ENCODE peak calls at places on chromosomes 6 and 20, in ten cellular contexts. One of them, this sample, is unnamed.

GRCh38 chr6:85425997-85426396 is 23.9 kb upstream of the NT5E start:
- DNase-seq in activated naive CD4-positive, alpha-beta T cell: no peak
- DNase-seq in choroid plexus epithelial cell: no peak
- DNase-seq in D341Med: no peak
- DNase-seq in fibroblast of the aortic adventitia: no peak
- DNase-seq in activated T-cell treated with anti-CD3 and anti-CD28 coated beads for 1 hour: no peak
- DNase-seq in GM20000: no peak
- DNase-seq in AML-193: no peak
- DNase-seq in activated CD8-positive, alpha-beta memory T cell treated with anti-CD3 and anti-CD28 coated beads, Interleukin-2, amount 50 U/mL, for 48 hours: no peak
- DNase-seq in activated CD4-positive, alpha-beta T cell treated with anti-CD3 and anti-CD28 coated beads for 24 hours: no peak
- DNase-seq in this sample: no peak

GRCh38 chr6:44269921-44270525 is at the start of gene TMEM151B:
- DNase-seq in GM20000: no peak
- DNase-seq in fibroblast of the aortic adventitia: no peak
- DNase-seq in D341Med: no peak
- DNase-seq in AML-193: no peak
- DNase-seq in activated CD4-positive, alpha-beta T cell treated with anti-CD3 and anti-CD28 coated beads for 24 hours: no peak
- DNase-seq in activated CD8-positive, alpha-beta memory T cell treated with anti-CD3 and anti-CD28 coated beads, Interleukin-2, amount 50 U/mL, for 48 hours: no peak
- DNase-seq in choroid plexus epithelial cell: no peak
- DNase-seq in activated naive CD4-positive, alpha-beta T cell: no peak
- DNase-seq in activated T-cell treated with anti-CD3 and anti-CD28 coated beads for 1 hour: no peak
- DNase-seq in this sample: no peak

GRCh38 chr6:117776441-117776840 is 101.2 kb downstream of the NUS1 start:
- DNase-seq in activated CD8-positive, alpha-beta memory T cell treated with anti-CD3 and anti-CD28 coated beads, Interleukin-2, amount 50 U/mL, for 48 hours: no peak
- DNase-seq in D341Med: no peak
- DNase-seq in activated naive CD4-positive, alpha-beta T cell: no peak
- DNase-seq in AML-193: peak
- DNase-seq in activated CD4-positive, alpha-beta T cell treated with anti-CD3 and anti-CD28 coated beads for 24 hours: no peak
- DNase-seq in choroid plexus epithelial cell: peak
- DNase-seq in fibroblast of the aortic adventitia: peak
- DNase-seq in GM20000: no peak
- DNase-seq in activated T-cell treated with anti-CD3 and anti-CD28 coated beads for 1 hour: no peak
- DNase-seq in this sample: no peak

GRCh38 chr20:47676912-47677311 is 108.4 kb downstream of the SULF2 start:
- DNase-seq in activated T-cell treated with anti-CD3 and anti-CD28 coated beads for 1 hour: no peak
- DNase-seq in activated naive CD4-positive, alpha-beta T cell: no peak
- DNase-seq in choroid plexus epithelial cell: no peak
- DNase-seq in GM20000: no peak
- DNase-seq in D341Med: no peak
- DNase-seq in activated CD8-positive, alpha-beta memory T cell treated with anti-CD3 and anti-CD28 coated beads, Interleukin-2, amount 50 U/mL, for 48 hours: no peak
- DNase-seq in AML-193: no peak
- DNase-seq in activated CD4-positive, alpha-beta T cell treated with anti-CD3 and anti-CD28 coated beads for 24 hours: no peak
- DNase-seq in fibroblast of the aortic adventitia: no peak
- DNase-seq in this sample: no peak

GRCh38 chr20:36572701-36573102 is 695 bp upstream of the TGIF2 start:
- DNase-seq in activated T-cell treated with anti-CD3 and anti-CD28 coated beads for 1 hour: peak
- DNase-seq in GM20000: peak
- DNase-seq in choroid plexus epithelial cell: peak
- DNase-seq in D341Med: no peak
- DNase-seq in AML-193: no peak
- DNase-seq in activated CD8-positive, alpha-beta memory T cell treated with anti-CD3 and anti-CD28 coated beads, Interleukin-2, amount 50 U/mL, for 48 hours: peak
- DNase-seq in fibroblast of the aortic adventitia: no peak
- DNase-seq in activated naive CD4-positive, alpha-beta T cell: peak
- DNase-seq in activated CD4-positive, alpha-beta T cell treated with anti-CD3 and anti-CD28 coated beads for 24 hours: peak
- DNase-seq in this sample: no peak

GRCh38 chr6:98560418-98560817 is 274.0 kb upstream of the POU3F2 start:
- DNase-seq in GM20000: no peak
- DNase-seq in choroid plexus epithelial cell: no peak
- DNase-seq in AML-193: no peak
- DNase-seq in activated CD8-positive, alpha-beta memory T cell treated with anti-CD3 and anti-CD28 coated beads, Interleukin-2, amount 50 U/mL, for 48 hours: no peak
- DNase-seq in activated CD4-positive, alpha-beta T cell treated with anti-CD3 and anti-CD28 coated beads for 24 hours: no peak
- DNase-seq in fibroblast of the aortic adventitia: no peak
- DNase-seq in D341Med: no peak
- DNase-seq in activated T-cell treated with anti-CD3 and anti-CD28 coated beads for 1 hour: no peak
- DNase-seq in activated naive CD4-positive, alpha-beta T cell: no peak
- DNase-seq in this sample: no peak

GRCh38 chr6:21595951-21596378 is 2.4 kb downstream of the SOX4 start:
- DNase-seq in fibroblast of the aortic adventitia: no peak
- DNase-seq in GM20000: no peak
- DNase-seq in activated CD4-positive, alpha-beta T cell treated with anti-CD3 and anti-CD28 coated beads for 24 hours: no peak
- DNase-seq in AML-193: no peak
- DNase-seq in activated CD8-positive, alpha-beta memory T cell treated with anti-CD3 and anti-CD28 coated beads, Interleukin-2, amount 50 U/mL, for 48 hours: peak
- DNase-seq in D341Med: peak
- DNase-seq in activated naive CD4-positive, alpha-beta T cell: no peak
- DNase-seq in activated T-cell treated with anti-CD3 and anti-CD28 coated beads for 1 hour: no peak
- DNase-seq in choroid plexus epithelial cell: no peak
- DNase-seq in this sample: no peak

GRCh38 chr6:29809249-29809648 is 18.4 kb upstream of the HLA-G start:
- DNase-seq in D341Med: no peak
- DNase-seq in activated CD8-positive, alpha-beta memory T cell treated with anti-CD3 and anti-CD28 coated beads, Interleukin-2, amount 50 U/mL, for 48 hours: no peak
- DNase-seq in activated naive CD4-positive, alpha-beta T cell: no peak
- DNase-seq in GM20000: no peak
- DNase-seq in fibroblast of the aortic adventitia: no peak
- DNase-seq in activated T-cell treated with anti-CD3 and anti-CD28 coated beads for 1 hour: no peak
- DNase-seq in AML-193: no peak
- DNase-seq in choroid plexus epithelial cell: no peak
- DNase-seq in activated CD4-positive, alpha-beta T cell treated with anti-CD3 and anti-CD28 coated beads for 24 hours: no peak
- DNase-seq in this sample: no peak

GRCh38 chr6:27814665-27815424 is 97.4 kb downstream of the OR2B2 start:
- DNase-seq in activated T-cell treated with anti-CD3 and anti-CD28 coated beads for 1 hour: no peak
- DNase-seq in fibroblast of the aortic adventitia: peak
- DNase-seq in D341Med: peak
- DNase-seq in activated CD4-positive, alpha-beta T cell treated with anti-CD3 and anti-CD28 coated beads for 24 hours: no peak
- DNase-seq in activated naive CD4-positive, alpha-beta T cell: no peak
- DNase-seq in GM20000: peak
- DNase-seq in activated CD8-positive, alpha-beta memory T cell treated with anti-CD3 and anti-CD28 coated beads, Interleukin-2, amount 50 U/mL, for 48 hours: peak
- DNase-seq in choroid plexus epithelial cell: peak
- DNase-seq in AML-193: peak
- DNase-seq in this sample: peak

GRCh38 chr20:6562111-6562510 is 205.4 kb upstream of the BMP2 start:
- DNase-seq in activated T-cell treated with anti-CD3 and anti-CD28 coated beads for 1 hour: no peak
- DNase-seq in choroid plexus epithelial cell: peak
- DNase-seq in activated CD8-positive, alpha-beta memory T cell treated with anti-CD3 and anti-CD28 coated beads, Interleukin-2, amount 50 U/mL, for 48 hours: no peak
- DNase-seq in AML-193: no peak
- DNase-seq in D341Med: no peak
- DNase-seq in fibroblast of the aortic adventitia: peak
- DNase-seq in GM20000: no peak
- DNase-seq in activated CD4-positive, alpha-beta T cell treated with anti-CD3 and anti-CD28 coated beads for 24 hours: no peak
- DNase-seq in activated naive CD4-positive, alpha-beta T cell: no peak
- DNase-seq in this sample: peak

GRCh38 chr20:40470313-40471260 is 218.4 kb downstream of the MAFB start:
- DNase-seq in fibroblast of the aortic adventitia: no peak
- DNase-seq in activated CD8-positive, alpha-beta memory T cell treated with anti-CD3 and anti-CD28 coated beads, Interleukin-2, amount 50 U/mL, for 48 hours: no peak
- DNase-seq in activated T-cell treated with anti-CD3 and anti-CD28 coated beads for 1 hour: no peak
- DNase-seq in activated CD4-positive, alpha-beta T cell treated with anti-CD3 and anti-CD28 coated beads for 24 hours: no peak
- DNase-seq in choroid plexus epithelial cell: peak
- DNase-seq in AML-193: no peak
- DNase-seq in activated naive CD4-positive, alpha-beta T cell: no peak
- DNase-seq in GM20000: no peak
- DNase-seq in D341Med: no peak
- DNase-seq in this sample: no peak

GRCh38 chr6:169702640-169703246 is 817 bp downstream of the C6orf120 start:
- DNase-seq in activated CD8-positive, alpha-beta memory T cell treated with anti-CD3 and anti-CD28 coated beads, Interleukin-2, amount 50 U/mL, for 48 hours: peak
- DNase-seq in choroid plexus epithelial cell: no peak
- DNase-seq in activated T-cell treated with anti-CD3 and anti-CD28 coated beads for 1 hour: peak
- DNase-seq in AML-193: no peak
- DNase-seq in activated CD4-positive, alpha-beta T cell treated with anti-CD3 and anti-CD28 coated beads for 24 hours: peak
- DNase-seq in fibroblast of the aortic adventitia: no peak
- DNase-seq in activated naive CD4-positive, alpha-beta T cell: peak
- DNase-seq in GM20000: peak
- DNase-seq in D341Med: no peak
- DNase-seq in this sample: no peak

GRCh38 chr6:136752554-136752953 is 39.7 kb downstream of the MAP3K5 start:
- DNase-seq in activated naive CD4-positive, alpha-beta T cell: no peak
- DNase-seq in D341Med: no peak
- DNase-seq in activated CD4-positive, alpha-beta T cell treated with anti-CD3 and anti-CD28 coated beads for 24 hours: no peak
- DNase-seq in activated T-cell treated with anti-CD3 and anti-CD28 coated beads for 1 hour: no peak
- DNase-seq in activated CD8-positive, alpha-beta memory T cell treated with anti-CD3 and anti-CD28 coated beads, Interleukin-2, amount 50 U/mL, for 48 hours: no peak
- DNase-seq in choroid plexus epithelial cell: no peak
- DNase-seq in AML-193: no peak
- DNase-seq in fibroblast of the aortic adventitia: no peak
- DNase-seq in GM20000: no peak
- DNase-seq in this sample: no peak

GRCh38 chr6:75145211-75145610 is 60.6 kb downstream of the COL12A1 start:
- DNase-seq in activated CD4-positive, alpha-beta T cell treated with anti-CD3 and anti-CD28 coated beads for 24 hours: no peak
- DNase-seq in activated naive CD4-positive, alpha-beta T cell: no peak
- DNase-seq in GM20000: no peak
- DNase-seq in AML-193: no peak
- DNase-seq in D341Med: no peak
- DNase-seq in fibroblast of the aortic adventitia: no peak
- DNase-seq in activated T-cell treated with anti-CD3 and anti-CD28 coated beads for 1 hour: no peak
- DNase-seq in activated CD8-positive, alpha-beta memory T cell treated with anti-CD3 and anti-CD28 coated beads, Interleukin-2, amount 50 U/mL, for 48 hours: no peak
- DNase-seq in choroid plexus epithelial cell: no peak
- DNase-seq in this sample: no peak

GRCh38 chr6:131949909-131950766 is 1.0 kb downstream of the CCN2 start:
- DNase-seq in D341Med: peak
- DNase-seq in activated T-cell treated with anti-CD3 and anti-CD28 coated beads for 1 hour: no peak
- DNase-seq in choroid plexus epithelial cell: peak
- DNase-seq in GM20000: peak
- DNase-seq in activated CD8-positive, alpha-beta memory T cell treated with anti-CD3 and anti-CD28 coated beads, Interleukin-2, amount 50 U/mL, for 48 hours: peak
- DNase-seq in fibroblast of the aortic adventitia: peak
- DNase-seq in activated naive CD4-positive, alpha-beta T cell: no peak
- DNase-seq in AML-193: no peak
- DNase-seq in activated CD4-positive, alpha-beta T cell treated with anti-CD3 and anti-CD28 coated beads for 24 hours: no peak
- DNase-seq in this sample: no peak

GRCh38 chr6:152309648-152310047 is 327.5 kb downstream of the SYNE1 start:
- DNase-seq in activated CD8-positive, alpha-beta memory T cell treated with anti-CD3 and anti-CD28 coated beads, Interleukin-2, amount 50 U/mL, for 48 hours: peak
- DNase-seq in choroid plexus epithelial cell: no peak
- DNase-seq in AML-193: no peak
- DNase-seq in activated T-cell treated with anti-CD3 and anti-CD28 coated beads for 1 hour: peak
- DNase-seq in GM20000: no peak
- DNase-seq in activated naive CD4-positive, alpha-beta T cell: no peak
- DNase-seq in activated CD4-positive, alpha-beta T cell treated with anti-CD3 and anti-CD28 coated beads for 24 hours: peak
- DNase-seq in fibroblast of the aortic adventitia: no peak
- DNase-seq in D341Med: peak
- DNase-seq in this sample: no peak

GRCh38 chr6:15148356-15149058 is 97.4 kb upstream of the JARID2 start:
- DNase-seq in fibroblast of the aortic adventitia: peak
- DNase-seq in D341Med: peak
- DNase-seq in choroid plexus epithelial cell: peak
- DNase-seq in activated CD4-positive, alpha-beta T cell treated with anti-CD3 and anti-CD28 coated beads for 24 hours: no peak
- DNase-seq in activated CD8-positive, alpha-beta memory T cell treated with anti-CD3 and anti-CD28 coated beads, Interleukin-2, amount 50 U/mL, for 48 hours: no peak
- DNase-seq in GM20000: no peak
- DNase-seq in activated naive CD4-positive, alpha-beta T cell: no peak
- DNase-seq in activated T-cell treated with anti-CD3 and anti-CD28 coated beads for 1 hour: no peak
- DNase-seq in AML-193: no peak
- DNase-seq in this sample: peak

GRCh38 chr6:84897874-84898635 is 133.7 kb upstream of the TBX18 start:
- DNase-seq in activated CD4-positive, alpha-beta T cell treated with anti-CD3 and anti-CD28 coated beads for 24 hours: no peak
- DNase-seq in choroid plexus epithelial cell: peak
- DNase-seq in AML-193: no peak
- DNase-seq in activated naive CD4-positive, alpha-beta T cell: no peak
- DNase-seq in activated T-cell treated with anti-CD3 and anti-CD28 coated beads for 1 hour: no peak
- DNase-seq in fibroblast of the aortic adventitia: peak
- DNase-seq in D341Med: no peak
- DNase-seq in activated CD8-positive, alpha-beta memory T cell treated with anti-CD3 and anti-CD28 coated beads, Interleukin-2, amount 50 U/mL, for 48 hours: no peak
- DNase-seq in GM20000: no peak
- DNase-seq in this sample: peak

GRCh38 chr20:16479666-16480065 is 93.6 kb downstream of the KIF16B start:
- DNase-seq in AML-193: no peak
- DNase-seq in activated T-cell treated with anti-CD3 and anti-CD28 coated beads for 1 hour: no peak
- DNase-seq in choroid plexus epithelial cell: peak
- DNase-seq in GM20000: no peak
- DNase-seq in activated CD8-positive, alpha-beta memory T cell treated with anti-CD3 and anti-CD28 coated beads, Interleukin-2, amount 50 U/mL, for 48 hours: no peak
- DNase-seq in fibroblast of the aortic adventitia: no peak
- DNase-seq in D341Med: no peak
- DNase-seq in activated naive CD4-positive, alpha-beta T cell: no peak
- DNase-seq in activated CD4-positive, alpha-beta T cell treated with anti-CD3 and anti-CD28 coated beads for 24 hours: no peak
- DNase-seq in this sample: no peak

GRCh38 chr6:17456711-17457110 is 63.3 kb downstream of the CAP2 start:
- DNase-seq in D341Med: no peak
- DNase-seq in AML-193: no peak
- DNase-seq in choroid plexus epithelial cell: no peak
- DNase-seq in activated CD4-positive, alpha-beta T cell treated with anti-CD3 and anti-CD28 coated beads for 24 hours: no peak
- DNase-seq in activated CD8-positive, alpha-beta memory T cell treated with anti-CD3 and anti-CD28 coated beads, Interleukin-2, amount 50 U/mL, for 48 hours: no peak
- DNase-seq in activated naive CD4-positive, alpha-beta T cell: no peak
- DNase-seq in fibroblast of the aortic adventitia: no peak
- DNase-seq in activated T-cell treated with anti-CD3 and anti-CD28 coated beads for 1 hour: no peak
- DNase-seq in GM20000: no peak
- DNase-seq in this sample: no peak

GRCh38 chr6:22622390-22622789 is 53.0 kb downstream of the HDGFL1 start:
- DNase-seq in GM20000: no peak
- DNase-seq in activated naive CD4-positive, alpha-beta T cell: no peak
- DNase-seq in activated CD8-positive, alpha-beta memory T cell treated with anti-CD3 and anti-CD28 coated beads, Interleukin-2, amount 50 U/mL, for 48 hours: no peak
- DNase-seq in D341Med: no peak
- DNase-seq in AML-193: no peak
- DNase-seq in choroid plexus epithelial cell: no peak
- DNase-seq in fibroblast of the aortic adventitia: no peak
- DNase-seq in activated T-cell treated with anti-CD3 and anti-CD28 coated beads for 1 hour: no peak
- DNase-seq in activated CD4-positive, alpha-beta T cell treated with anti-CD3 and anti-CD28 coated beads for 24 hours: no peak
- DNase-seq in this sample: no peak

GRCh38 chr6:90284745-90285481 is 11.7 kb downstream of the BACH2 start:
- DNase-seq in activated T-cell treated with anti-CD3 and anti-CD28 coated beads for 1 hour: no peak
- DNase-seq in activated CD4-positive, alpha-beta T cell treated with anti-CD3 and anti-CD28 coated beads for 24 hours: no peak
- DNase-seq in choroid plexus epithelial cell: peak
- DNase-seq in activated naive CD4-positive, alpha-beta T cell: no peak
- DNase-seq in AML-193: no peak
- DNase-seq in D341Med: no peak
- DNase-seq in activated CD8-positive, alpha-beta memory T cell treated with anti-CD3 and anti-CD28 coated beads, Interleukin-2, amount 50 U/mL, for 48 hours: no peak
- DNase-seq in fibroblast of the aortic adventitia: peak
- DNase-seq in GM20000: peak
- DNase-seq in this sample: peak

GRCh38 chr6:139341060-139341459 is 33.4 kb downstream of the CITED2 start:
- DNase-seq in D341Med: no peak
- DNase-seq in activated CD8-positive, alpha-beta memory T cell treated with anti-CD3 and anti-CD28 coated beads, Interleukin-2, amount 50 U/mL, for 48 hours: no peak
- DNase-seq in activated naive CD4-positive, alpha-beta T cell: no peak
- DNase-seq in activated CD4-positive, alpha-beta T cell treated with anti-CD3 and anti-CD28 coated beads for 24 hours: no peak
- DNase-seq in fibroblast of the aortic adventitia: no peak
- DNase-seq in activated T-cell treated with anti-CD3 and anti-CD28 coated beads for 1 hour: no peak
- DNase-seq in choroid plexus epithelial cell: no peak
- DNase-seq in GM20000: no peak
- DNase-seq in AML-193: no peak
- DNase-seq in this sample: no peak

GRCh38 chr6:63224179-63224578 is 12.9 kb downstream of the FKBP1C start:
- DNase-seq in activated T-cell treated with anti-CD3 and anti-CD28 coated beads for 1 hour: no peak
- DNase-seq in fibroblast of the aortic adventitia: no peak
- DNase-seq in GM20000: no peak
- DNase-seq in choroid plexus epithelial cell: no peak
- DNase-seq in activated CD4-positive, alpha-beta T cell treated with anti-CD3 and anti-CD28 coated beads for 24 hours: no peak
- DNase-seq in activated naive CD4-positive, alpha-beta T cell: no peak
- DNase-seq in D341Med: no peak
- DNase-seq in AML-193: no peak
- DNase-seq in activated CD8-positive, alpha-beta memory T cell treated with anti-CD3 and anti-CD28 coated beads, Interleukin-2, amount 50 U/mL, for 48 hours: no peak
- DNase-seq in this sample: no peak

GRCh38 chr20:50721881-50722281 is 9.5 kb upstream of the PARD6B start:
- DNase-seq in D341Med: no peak
- DNase-seq in GM20000: no peak
- DNase-seq in activated naive CD4-positive, alpha-beta T cell: no peak
- DNase-seq in activated CD4-positive, alpha-beta T cell treated with anti-CD3 and anti-CD28 coated beads for 24 hours: no peak
- DNase-seq in choroid plexus epithelial cell: peak
- DNase-seq in fibroblast of the aortic adventitia: no peak
- DNase-seq in AML-193: no peak
- DNase-seq in activated CD8-positive, alpha-beta memory T cell treated with anti-CD3 and anti-CD28 coated beads, Interleukin-2, amount 50 U/mL, for 48 hours: no peak
- DNase-seq in activated T-cell treated with anti-CD3 and anti-CD28 coated beads for 1 hour: no peak
- DNase-seq in this sample: no peak

GRCh38 chr20:41387433-41387832 is 20.8 kb upstream of the EMILIN3 start:
- DNase-seq in AML-193: no peak
- DNase-seq in fibroblast of the aortic adventitia: no peak
- DNase-seq in GM20000: no peak
- DNase-seq in activated CD8-positive, alpha-beta memory T cell treated with anti-CD3 and anti-CD28 coated beads, Interleukin-2, amount 50 U/mL, for 48 hours: no peak
- DNase-seq in activated naive CD4-positive, alpha-beta T cell: no peak
- DNase-seq in D341Med: peak
- DNase-seq in activated CD4-positive, alpha-beta T cell treated with anti-CD3 and anti-CD28 coated beads for 24 hours: no peak
- DNase-seq in choroid plexus epithelial cell: peak
- DNase-seq in activated T-cell treated with anti-CD3 and anti-CD28 coated beads for 1 hour: no peak
- DNase-seq in this sample: no peak

GRCh38 chr6:112180095-112180820 is 74.1 kb downstream of the LAMA4 start:
- DNase-seq in GM20000: peak
- DNase-seq in activated CD8-positive, alpha-beta memory T cell treated with anti-CD3 and anti-CD28 coated beads, Interleukin-2, amount 50 U/mL, for 48 hours: no peak
- DNase-seq in activated naive CD4-positive, alpha-beta T cell: no peak
- DNase-seq in D341Med: peak
- DNase-seq in activated CD4-positive, alpha-beta T cell treated with anti-CD3 and anti-CD28 coated beads for 24 hours: no peak
- DNase-seq in activated T-cell treated with anti-CD3 and anti-CD28 coated beads for 1 hour: peak
- DNase-seq in AML-193: peak
- DNase-seq in choroid plexus epithelial cell: peak
- DNase-seq in fibroblast of the aortic adventitia: peak
- DNase-seq in this sample: peak

GRCh38 chr6:6870914-6871313 is 236.8 kb upstream of the RREB1 start:
- DNase-seq in activated naive CD4-positive, alpha-beta T cell: no peak
- DNase-seq in GM20000: no peak
- DNase-seq in D341Med: no peak
- DNase-seq in choroid plexus epithelial cell: no peak
- DNase-seq in fibroblast of the aortic adventitia: no peak
- DNase-seq in activated CD4-positive, alpha-beta T cell treated with anti-CD3 and anti-CD28 coated beads for 24 hours: no peak
- DNase-seq in activated CD8-positive, alpha-beta memory T cell treated with anti-CD3 and anti-CD28 coated beads, Interleukin-2, amount 50 U/mL, for 48 hours: no peak
- DNase-seq in activated T-cell treated with anti-CD3 and anti-CD28 coated beads for 1 hour: no peak
- DNase-seq in AML-193: peak
- DNase-seq in this sample: no peak